ENCODE peak calls at places on chromosomes 12 and 14, in six cellular contexts. One of them, this sample, is unnamed.

GRCh38 chr12:76508128-76508661 is 51.4 kb downstream of the OSBPL8 start:
- DNase-seq in GM12878: no peak
- DNase-seq in K562: no peak
- DNase-seq in H1: no peak
- DNase-seq in HL-60: no peak
- DNase-seq in SK-N-SH: no peak
- DNase-seq in this sample: no peak

GRCh38 chr14:30940886-30941285 is 66.5 kb downstream of the COCH start:
- DNase-seq in GM12878: no peak
- DNase-seq in H1: no peak
- DNase-seq in HL-60: no peak
- DNase-seq in K562: no peak
- DNase-seq in SK-N-SH: no peak
- DNase-seq in this sample: no peak

GRCh38 chr12:94149781-94150482 is 1.6 kb downstream of the PLXNC1 start:
- DNase-seq in K562: no peak
- DNase-seq in HL-60: no peak
- DNase-seq in SK-N-SH: peak; percentile 68
- DNase-seq in GM12878: no peak
- DNase-seq in H1: peak; percentile 69
- DNase-seq in this sample: no peak

GRCh38 chr12:93156091-93156490 is 221.6 kb upstream of the NUDT4 start:
- DNase-seq in GM12878: no peak
- DNase-seq in K562: no peak
- DNase-seq in HL-60: no peak
- DNase-seq in H1: no peak
- DNase-seq in SK-N-SH: no peak
- DNase-seq in this sample: no peak

GRCh38 chr14:42541535-42542001 is 934.9 kb downstream of the LRFN5 start:
- DNase-seq in SK-N-SH: no peak
- DNase-seq in GM12878: no peak
- DNase-seq in HL-60: no peak
- DNase-seq in H1: no peak
- DNase-seq in K562: no peak
- DNase-seq in this sample: no peak

GRCh38 chr12:120844768-120845449 is 59.2 kb downstream of the SPPL3 start:
- DNase-seq in H1: no peak
- DNase-seq in GM12878: no peak
- DNase-seq in K562: no peak
- DNase-seq in SK-N-SH: no peak
- DNase-seq in HL-60: no peak
- DNase-seq in this sample: no peak

GRCh38 chr14:102105369-102105768 is 18.5 kb upstream of the HSP90AA1 start:
- DNase-seq in H1: no peak
- DNase-seq in GM12878: no peak
- DNase-seq in K562: no peak
- DNase-seq in HL-60: no peak
- DNase-seq in SK-N-SH: no peak
- DNase-seq in this sample: no peak

GRCh38 chr12:23221066-23221465 is 596.1 kb downstream of the ETNK1 start:
- DNase-seq in K562: no peak
- DNase-seq in H1: no peak
- DNase-seq in SK-N-SH: peak; percentile 9
- DNase-seq in HL-60: no peak
- DNase-seq in GM12878: no peak
- DNase-seq in this sample: no peak

GRCh38 chr12:31008241-31008711 is 65.4 kb upstream of the DDX11 start:
- DNase-seq in SK-N-SH: no peak
- DNase-seq in H1: no peak
- DNase-seq in GM12878: no peak
- DNase-seq in K562: no peak
- DNase-seq in HL-60: no peak
- DNase-seq in this sample: no peak

GRCh38 chr14:22268875-22269274 is 320.1 kb downstream of the DAD1 start:
- DNase-seq in HL-60: no peak
- DNase-seq in H1: no peak
- DNase-seq in GM12878: no peak
- DNase-seq in SK-N-SH: no peak
- DNase-seq in K562: no peak
- DNase-seq in this sample: no peak

GRCh38 chr12:1913377-1914115 is 4.9 kb downstream of the CACNA2D4 start:
- DNase-seq in SK-N-SH: peak; percentile 42
- DNase-seq in K562: no peak
- DNase-seq in GM12878: no peak
- DNase-seq in H1: peak; percentile 41
- DNase-seq in HL-60: no peak
- DNase-seq in this sample: no peak

GRCh38 chr12:18454330-18454729 is 193.0 kb downstream of the PIK3C2G start:
- DNase-seq in SK-N-SH: no peak
- DNase-seq in H1: no peak
- DNase-seq in GM12878: no peak
- DNase-seq in HL-60: no peak
- DNase-seq in K562: no peak
- DNase-seq in this sample: no peak

DNA sequence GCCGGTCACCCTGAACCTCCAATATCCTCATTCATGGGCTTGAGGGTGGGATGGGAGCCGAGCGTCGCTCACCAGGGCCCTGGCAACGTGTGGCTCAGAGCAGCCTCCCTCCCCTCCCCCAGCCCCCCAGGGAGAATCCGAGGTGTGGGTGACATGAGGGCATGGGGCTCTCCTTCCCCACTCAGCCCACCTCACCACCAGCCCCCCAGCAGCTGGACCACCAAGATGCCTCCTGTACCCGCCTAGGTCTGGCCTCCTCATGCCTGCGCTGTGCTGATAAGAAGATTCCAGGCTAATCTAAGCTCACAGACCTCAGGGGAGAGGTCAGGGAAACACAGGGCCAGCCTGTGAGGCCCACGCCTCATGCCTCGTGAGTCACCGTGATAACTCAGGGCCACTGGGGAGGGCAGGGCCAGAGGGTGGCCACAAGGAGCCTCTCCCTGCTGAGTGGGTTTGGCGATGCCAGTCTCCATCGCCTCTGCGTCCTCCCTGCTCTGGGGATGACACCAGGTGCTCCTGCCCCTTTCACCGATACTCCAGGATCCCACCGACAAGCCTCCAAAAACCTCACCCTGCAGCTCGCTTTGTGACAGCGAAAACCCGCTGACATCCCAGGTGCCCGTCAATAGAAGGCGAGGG is 56.9 kb downstream of the TESC start:
- DNase-seq in SK-N-SH: no peak
- DNase-seq in HL-60: no peak
- DNase-seq in GM12878: no peak
- DNase-seq in K562: peak; percentile 98
- DNase-seq in H1: no peak
- DNase-seq in this sample: peak; percentile 45
- TF ChIP-seq GABPA in SK-N-SH: no peak
- TF ChIP-seq GABPA in HL-60: no peak
- TF ChIP-seq GABPA in GM12878: no peak
- TF ChIP-seq GABPA in K562: peak; percentile 33
- TF ChIP-seq GABPA in H1: no peak
- TF ChIP-seq GABPA in this sample: no peak

GRCh38 chr14:76997257-76997970 is 31.1 kb downstream of the IRF2BPL start:
- DNase-seq in HL-60: no peak
- DNase-seq in H1: no peak
- DNase-seq in K562: no peak
- DNase-seq in GM12878: no peak
- DNase-seq in SK-N-SH: no peak
- DNase-seq in this sample: no peak

GRCh38 chr14:76996563-76997146 is 31.9 kb downstream of the IRF2BPL start:
- DNase-seq in K562: no peak
- DNase-seq in GM12878: no peak
- DNase-seq in SK-N-SH: no peak
- DNase-seq in HL-60: no peak
- DNase-seq in H1: no peak
- DNase-seq in this sample: no peak

GRCh38 chr14:76998777-76999366 is 29.6 kb downstream of the IRF2BPL start:
- DNase-seq in K562: no peak
- DNase-seq in GM12878: no peak
- DNase-seq in H1: no peak
- DNase-seq in HL-60: no peak
- DNase-seq in SK-N-SH: no peak
- DNase-seq in this sample: peak; percentile 38

GRCh38 chr14:76993743-76994142 is 34.8 kb downstream of the IRF2BPL start:
- DNase-seq in K562: no peak
- DNase-seq in SK-N-SH: peak; percentile 76
- DNase-seq in GM12878: no peak
- DNase-seq in H1: peak; percentile 46
- DNase-seq in HL-60: no peak
- DNase-seq in this sample: no peak

DNA sequence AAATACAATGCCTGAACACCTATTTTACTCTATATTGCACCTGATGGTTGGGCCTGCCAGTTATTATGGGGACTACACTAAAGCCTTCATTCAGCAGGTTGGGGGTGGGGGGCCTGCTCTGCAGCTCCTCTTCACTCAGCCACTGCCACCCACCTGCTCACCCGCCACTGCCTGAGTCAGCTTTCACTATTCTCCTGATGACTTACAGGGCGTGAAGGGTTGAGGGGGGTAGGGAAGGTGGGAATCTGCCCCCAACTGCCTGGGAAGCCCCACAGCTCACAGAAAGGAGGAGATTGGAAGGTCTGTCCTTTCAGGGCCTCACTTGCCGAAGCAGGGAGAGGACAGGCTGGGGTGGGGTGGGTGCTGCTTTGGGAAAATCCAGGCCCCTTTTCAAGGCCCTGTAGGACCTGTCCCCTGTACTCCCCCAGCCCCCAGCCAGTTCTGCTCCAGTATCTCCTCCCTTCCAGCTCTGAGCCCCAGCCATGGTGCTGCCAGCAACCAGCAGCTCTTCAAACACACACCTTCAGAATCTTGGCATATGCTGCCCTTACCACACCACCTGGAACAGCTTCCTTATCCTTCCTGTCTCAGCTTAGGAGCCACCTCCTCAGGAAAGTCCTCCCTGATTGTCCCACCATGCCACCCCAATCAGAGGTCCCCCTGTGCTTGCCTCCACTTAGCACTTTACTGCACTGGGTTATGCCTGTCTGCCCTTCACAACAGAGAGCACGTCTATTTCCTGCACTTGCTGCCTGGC is 33.1 kb downstream of the IRF2BPL start:
- DNase-seq in SK-N-SH: no peak
- DNase-seq in H1: peak; percentile 52
- DNase-seq in HL-60: no peak
- DNase-seq in GM12878: no peak
- DNase-seq in K562: no peak
- DNase-seq in this sample: no peak
- TF ChIP-seq GABPA in SK-N-SH: no peak
- TF ChIP-seq GABPA in H1: no peak
- TF ChIP-seq GABPA in HL-60: no peak
- TF ChIP-seq GABPA in GM12878: no peak
- TF ChIP-seq GABPA in K562: no peak
- TF ChIP-seq GABPA in this sample: no peak

DNA sequence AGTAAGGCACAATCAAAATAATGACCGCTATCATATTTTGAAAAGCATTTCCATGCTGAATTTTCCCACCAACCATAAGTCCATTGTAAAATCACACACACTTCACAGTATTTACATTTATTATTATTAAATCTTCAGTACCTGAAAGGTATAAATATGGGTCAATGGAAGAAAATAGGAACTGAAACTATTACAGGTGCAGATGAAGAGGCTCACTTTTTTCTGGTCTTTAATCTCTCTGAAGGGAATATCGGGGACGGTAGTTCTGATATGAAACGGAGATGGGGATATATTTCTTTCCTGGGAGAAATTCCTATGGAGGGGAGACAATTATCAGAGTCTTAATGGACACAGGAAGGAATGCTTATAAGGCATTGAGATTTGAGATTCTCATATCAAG is 28.4 kb downstream of the CLEC1A start:
- DNase-seq in HL-60: no peak
- DNase-seq in GM12878: no peak
- DNase-seq in K562: no peak
- DNase-seq in H1: no peak
- DNase-seq in SK-N-SH: no peak
- DNase-seq in this sample: no peak
- TF ChIP-seq GABPA in HL-60: no peak
- TF ChIP-seq GABPA in GM12878: no peak
- TF ChIP-seq GABPA in K562: no peak
- TF ChIP-seq GABPA in H1: no peak
- TF ChIP-seq GABPA in SK-N-SH: no peak
- TF ChIP-seq GABPA in this sample: no peak

GRCh38 chr12:50937653-50938052 is 14.7 kb upstream of the HIGD1C start:
- DNase-seq in H1: no peak
- DNase-seq in K562: no peak
- DNase-seq in GM12878: no peak
- DNase-seq in SK-N-SH: no peak
- DNase-seq in HL-60: no peak
- DNase-seq in this sample: no peak

GRCh38 chr12:50934981-50935807 is 17.1 kb upstream of the HIGD1C start:
- DNase-seq in H1: no peak
- DNase-seq in K562: no peak
- DNase-seq in HL-60: no peak
- DNase-seq in GM12878: no peak
- DNase-seq in SK-N-SH: no peak
- DNase-seq in this sample: peak; percentile 57

GRCh38 chr12:50933459-50934124 is 18.8 kb upstream of the HIGD1C start:
- DNase-seq in SK-N-SH: no peak
- DNase-seq in K562: peak; percentile 24
- DNase-seq in GM12878: no peak
- DNase-seq in HL-60: no peak
- DNase-seq in H1: no peak
- DNase-seq in this sample: peak; percentile 70

GRCh38 chr12:50934371-50934851 is 17.9 kb upstream of the HIGD1C start:
- DNase-seq in H1: no peak
- DNase-seq in K562: no peak
- DNase-seq in HL-60: peak; percentile 29
- DNase-seq in SK-N-SH: no peak
- DNase-seq in GM12878: no peak
- DNase-seq in this sample: no peak

DNA sequence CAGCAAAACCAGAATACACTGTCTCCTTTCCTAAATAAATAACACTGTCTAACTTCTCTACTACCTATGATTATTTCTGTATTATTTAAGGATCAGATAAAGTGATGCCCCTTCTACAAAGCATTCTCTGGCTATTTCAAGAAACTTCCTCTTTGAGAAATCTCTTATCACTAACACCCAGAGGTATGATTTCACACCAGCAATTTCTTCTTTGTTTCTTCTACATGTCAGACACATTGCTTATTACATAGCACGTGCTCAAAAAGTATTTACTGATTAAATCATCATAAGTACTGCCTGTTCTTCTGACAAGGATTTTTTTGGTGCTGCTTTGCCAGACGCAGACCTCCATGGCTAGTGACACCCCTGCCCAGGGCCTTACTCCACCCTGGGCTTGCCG is 15.5 kb upstream of the HIGD1C start:
- DNase-seq in K562: no peak
- DNase-seq in GM12878: no peak
- DNase-seq in HL-60: no peak
- DNase-seq in SK-N-SH: no peak
- DNase-seq in H1: no peak
- DNase-seq in this sample: no peak
- TF ChIP-seq GABPA in K562: no peak
- TF ChIP-seq GABPA in GM12878: no peak
- TF ChIP-seq GABPA in HL-60: no peak
- TF ChIP-seq GABPA in SK-N-SH: no peak
- TF ChIP-seq GABPA in H1: no peak
- TF ChIP-seq GABPA in this sample: no peak

This sample was measured in HepG2.